ENCODE peak calls at places on chromosomes 3 and 15, in nine cellular contexts. X, U, T, O, I, V, B, N and D are unnamed samples.
A peak's percentile ranks its signal among the peaks of the same experiment; 100 is the strongest.

GRCh38 chr15:74317820-74318375 is 49.5 kb downstream of the CYP11A1 start:
- DNase-seq in X (no peak), U (no peak), T (peak; percentile 6), O (peak; percentile 95), I (no peak), V (peak; percentile 87), B (no peak), N (no peak), D (no peak)

GRCh38 chr3:195537995-195538394 is 5.1 kb downstream of the PPP1R2 start:
- DNase-seq in X (no peak), U (no peak), T (no peak), O (no peak), I (no peak), V (no peak), B (no peak), N (no peak), D (peak; percentile 18)

GRCh38 chr15:45023659-45024320 is 795 bp downstream of the SORD start:
- DNase-seq in X (no peak), U (peak; percentile 63), T (peak; percentile 9), O (peak; percentile 69), I (no peak), V (peak; percentile 5), B (peak; percentile 1), N (peak; percentile 27), D (no peak)

GRCh38 chr3:186760141-186760813 is 23.1 kb upstream of the EIF4A2 start:
- DNase-seq in X (no peak), U (no peak), T (no peak), O (no peak), I (no peak), V (no peak), B (no peak), N (peak; percentile 99), D (no peak)

GRCh38 chr3:151816091-151816604 is 2.2 kb downstream of the AADAC start:
- DNase-seq in X (no peak), U (peak; percentile 52), T (no peak), O (peak; percentile 31), I (no peak), V (peak; percentile 87), B (no peak), N (peak; percentile 94), D (no peak)

GRCh38 chr15:70309716-70310115 is 212.0 kb upstream of the TLE3 start:
- DNase-seq in X (no peak), U (no peak), T (no peak), O (no peak), I (no peak), V (no peak), B (no peak), N (no peak), D (no peak)

GRCh38 chr15:74006774-74007639 is 12.5 kb downstream of the PML start:
- DNase-seq in X (no peak), U (no peak), T (no peak), O (no peak), I (no peak), V (no peak), B (no peak), N (no peak), D (no peak)

GRCh38 chr3:32564195-32564594 is 6.5 kb downstream of the DYNC1LI1 start:
- DNase-seq in X (no peak), U (no peak), T (no peak), O (no peak), I (no peak), V (no peak), B (no peak), N (no peak), D (no peak)

GRCh38 chr3:134494539-134494938 is 8.7 kb downstream of the CEP63 start:
- DNase-seq in X (no peak), U (no peak), T (no peak), O (no peak), I (no peak), V (no peak), B (no peak), N (no peak), D (no peak)

GRCh38 chr3:175005193-175005592 is 146.1 kb downstream of the NAALADL2 start:
- DNase-seq in X (no peak), U (no peak), T (no peak), O (no peak), I (no peak), V (no peak), B (no peak), N (no peak), D (no peak)

GRCh38 chr3:11591401-11592266 is 52.1 kb downstream of the VGLL4 start:
- DNase-seq in X (no peak), U (peak; percentile 88), T (no peak), O (peak; percentile 78), I (no peak), V (peak; percentile 87), B (peak; percentile 79), N (peak; percentile 44), D (no peak)

GRCh38 chr3:98263944-98264343 is at the start of gene OR5H6:
- DNase-seq in X (no peak), U (no peak), T (no peak), O (no peak), I (no peak), V (no peak), B (no peak), N (no peak), D (no peak)
- H3K36me3 ChIP-seq in X (no peaks in the 10 kb centered on the region), U (no peaks in the 10 kb centered on the region), T (no peaks in the 10 kb centered on the region), O (no peaks in the 10 kb centered on the region), I (no peaks in the 10 kb centered on the region), V (no peaks in the 10 kb centered on the region), B (no peaks in the 10 kb centered on the region), N (no peaks in the 10 kb centered on the region), D (no peaks in the 10 kb centered on the region)

DNA sequence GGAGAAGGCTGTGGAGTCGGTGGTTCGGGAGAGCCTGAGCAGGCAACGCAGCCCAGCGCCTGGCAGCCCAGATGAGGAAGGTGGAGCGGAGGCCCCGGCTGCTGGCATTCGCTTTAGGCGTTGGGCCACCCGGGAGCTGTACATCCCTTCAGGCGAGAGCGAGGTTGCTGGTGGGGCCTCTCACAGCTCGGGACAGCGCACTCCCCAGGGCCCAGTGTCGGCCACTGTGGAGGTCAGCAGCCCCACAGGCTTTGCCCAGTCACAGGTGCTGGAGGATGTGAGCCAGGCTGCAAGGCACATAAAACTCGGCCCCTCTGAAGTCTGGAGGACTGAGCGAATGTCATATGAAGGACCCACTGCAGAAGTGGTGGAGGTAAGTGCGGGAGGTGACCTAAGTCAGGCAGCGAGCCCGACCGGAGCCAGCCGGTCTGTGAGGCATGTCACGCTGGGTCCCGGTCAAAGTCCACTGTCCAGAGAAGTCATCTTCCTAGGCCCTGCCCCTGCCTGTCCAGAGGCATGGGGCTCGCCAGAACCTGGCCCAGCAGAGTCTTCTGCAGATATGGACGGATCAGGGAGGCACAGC is 26.7 kb downstream of the SYNM start:
- DNase-seq in X (peak; percentile 43), U (peak; percentile 43), T (no peak), O (no peak), I (no peak), V (no peak), B (no peak), N (no peak), D (no peak)
- H3K36me3 ChIP-seq in X (peaks cover 3% of the 10 kb centered on the region), U (peaks cover 20% of the 10 kb centered on the region), T (peaks cover under 1% of the 10 kb centered on the region), O (no peaks in the 10 kb centered on the region), I (no peaks in the 10 kb centered on the region), V (peaks cover 9% of the 10 kb centered on the region), B (no peaks in the 10 kb centered on the region), N (peaks cover 1% of the 10 kb centered on the region), D (no peaks in the 10 kb centered on the region)

DNA sequence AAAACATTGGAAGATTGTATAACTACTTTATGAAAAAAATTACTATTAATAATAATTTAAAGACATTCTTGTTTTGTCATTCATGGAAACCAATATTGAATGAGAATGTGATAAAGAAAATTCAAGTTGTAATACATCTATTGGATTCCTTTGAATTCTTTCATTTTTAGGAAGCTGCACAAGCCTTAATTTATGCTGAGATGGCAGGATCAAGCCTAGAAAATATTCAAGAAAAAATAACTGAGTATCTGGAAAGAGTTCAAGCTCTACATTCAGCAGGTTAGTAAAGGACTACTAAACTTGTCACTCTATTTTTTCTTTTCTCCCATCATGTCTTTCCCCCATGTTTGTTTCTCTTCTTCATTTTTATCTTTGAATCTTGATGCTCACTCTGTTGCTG is 5.9 kb downstream of the CAPN7 start:
- DNase-seq in X (no peak), U (no peak), T (no peak), O (no peak), I (no peak), V (no peak), B (no peak), N (no peak), D (no peak)
- H3K36me3 ChIP-seq in X (peaks cover 73% of the 10 kb centered on the region), U (peaks cover 75% of the 10 kb centered on the region), T (peaks cover 56% of the 10 kb centered on the region), O (peaks cover 28% of the 10 kb centered on the region), I (peaks cover 3% of the 10 kb centered on the region), V (peaks cover 21% of the 10 kb centered on the region), B (peaks cover 24% of the 10 kb centered on the region), N (peaks cover 2% of the 10 kb centered on the region), D (peaks cover 27% of the 10 kb centered on the region)

GRCh38 chr15:84798436-84798946 is 18.7 kb upstream of the ALPK3 start:
- DNase-seq in X (no peak), U (no peak), T (no peak), O (no peak), I (no peak), V (no peak), B (no peak), N (no peak), D (no peak)
- H3K36me3 ChIP-seq in X (peaks cover 84% of the 10 kb centered on the region), U (peaks cover 85% of the 10 kb centered on the region), T (peaks cover 71% of the 10 kb centered on the region), O (peaks cover 41% of the 10 kb centered on the region), I (peaks cover 50% of the 10 kb centered on the region), V (peaks cover 51% of the 10 kb centered on the region), B (peaks cover 42% of the 10 kb centered on the region), N (peaks cover 34% of the 10 kb centered on the region), D (peaks cover 61% of the 10 kb centered on the region)

GRCh38 chr3:58580826-58581327 is 3.7 kb upstream of the FAM107A start:
- DNase-seq in X (no peak), U (peak; percentile 78), T (no peak), O (no peak), I (no peak), V (no peak), B (no peak), N (no peak), D (no peak)
- H3K36me3 ChIP-seq in X (no peaks in the 10 kb centered on the region), U (no peaks in the 10 kb centered on the region), T (no peaks in the 10 kb centered on the region), O (no peaks in the 10 kb centered on the region), I (no peaks in the 10 kb centered on the region), V (no peaks in the 10 kb centered on the region), B (no peaks in the 10 kb centered on the region), N (no peaks in the 10 kb centered on the region), D (no peaks in the 10 kb centered on the region)